ENCODE peak calls at places on chromosomes 6 and 20, in six cellular contexts. Q is upper lobe of left lung, F is uterus, B is RWPE1, Z is fibroblast of lung, H is pancreas. W is an unnamed sample.

GRCh38 chr20:54070187-54070987 is at the start of gene BCAS1:
- DNase-seq in H (peak), Q (peak), B (no peak), F (no peak), Z (no peak), W (no peak)

GRCh38 chr6:132084811-132085509 is 133.8 kb upstream of the CCN2 start:
- DNase-seq in H (no peak), F (no peak), Q (no peak), Z (peak), B (no peak), W (no peak)

GRCh38 chr6:30647802-30648460 is 998 bp downstream of the C6orf136 start:
- DNase-seq in Q (no peak), B (no peak), H (no peak), Z (no peak), F (no peak), W (no peak)

GRCh38 chr6:127832381-127832780 is 68.5 kb downstream of the THEMIS start:
- DNase-seq in B (no peak), F (no peak), H (no peak), Q (no peak), Z (no peak), W (no peak)

GRCh38 chr20:39812116-39812515 is 850.0 kb downstream of the DHX35 start:
- DNase-seq in Q (no peak), H (no peak), F (no peak), B (peak), Z (peak), W (no peak)

GRCh38 chr20:23370873-23371272 is 8.9 kb downstream of the GZF1 start:
- DNase-seq in B (no peak), Q (no peak), F (no peak), Z (no peak), H (no peak), W (no peak)

GRCh38 chr6:166173292-166173951 is 5.8 kb upstream of the TBXT start:
- DNase-seq in B (no peak), Z (no peak), F (no peak), H (peak), Q (peak), W (no peak)

GRCh38 chr6:144718431-144718830 is 433.3 kb downstream of the UTRN start:
- DNase-seq in Z (no peak), H (no peak), F (no peak), Q (no peak), B (peak), W (no peak)

GRCh38 chr6:157667211-157668033 is 155.6 kb upstream of the SNX9 start:
- DNase-seq in B (peak), Q (no peak), F (peak), H (no peak), Z (peak), W (peak)

GRCh38 chr6:31473780-31474725 is 23.9 kb upstream of the MICB start:
- DNase-seq in B (peak), Q (no peak), Z (peak), H (no peak), F (no peak), W (no peak)

GRCh38 chr20:46823271-46823747 is 71.3 kb upstream of the EYA2 start:
- DNase-seq in H (no peak), B (no peak), Z (peak), F (peak), Q (no peak), W (no peak)

GRCh38 chr6:33424855-33425667 is 5.2 kb downstream of the SYNGAP1 start:
- DNase-seq in Z (no peak), B (no peak), Q (no peak), H (no peak), F (peak), W (no peak)

GRCh38 chr6:136772685-136773472 is 19.4 kb downstream of the MAP3K5 start:
- DNase-seq in Q (no peak), F (no peak), Z (no peak), H (peak), B (no peak), W (no peak)

GRCh38 chr6:788058-788457 is 95.1 kb upstream of the EXOC2 start:
- DNase-seq in Q (no peak), H (no peak), F (no peak), B (no peak), Z (no peak), W (no peak)

GRCh38 chr6:80088637-80089036 is 17.8 kb upstream of the BCKDHB start:
- DNase-seq in Z (no peak), F (no peak), B (no peak), Q (no peak), H (no peak), W (no peak)

GRCh38 chr6:158938811-158939254 is 61.2 kb downstream of the RSPH3 start:
- DNase-seq in H (no peak), Z (no peak), Q (no peak), F (no peak), B (no peak), W (no peak)

GRCh38 chr20:51121272-51121671 is 98.4 kb upstream of the KCNG1 start:
- DNase-seq in F (peak), Q (no peak), Z (no peak), H (no peak), B (no peak), W (no peak)

GRCh38 chr6:84687487-84687886 is 76.9 kb downstream of the TBX18 start:
- DNase-seq in Z (no peak), H (no peak), F (no peak), Q (no peak), B (no peak), W (no peak)

GRCh38 chr20:20233041-20233514 is 134.8 kb upstream of the INSM1 start:
- DNase-seq in Q (no peak), H (no peak), F (no peak), Z (no peak), B (no peak), W (no peak)

GRCh38 chr6:69883551-69883950 is 17.2 kb downstream of the COL19A1 start:
- DNase-seq in Q (no peak), H (no peak), B (no peak), F (no peak), Z (peak), W (no peak)

GRCh38 chr6:12066297-12066696 is 54.2 kb downstream of the HIVEP1 start:
- DNase-seq in Q (no peak), Z (peak), B (no peak), F (no peak), H (no peak), W (no peak)

GRCh38 chr6:63899550-63899949 is 263.9 kb downstream of the PHF3 start:
- DNase-seq in B (peak), F (no peak), H (no peak), Z (peak), Q (no peak), W (no peak)

GRCh38 chr6:121733216-121733615 is 297.8 kb downstream of the GJA1 start:
- DNase-seq in Z (peak), F (no peak), B (no peak), H (no peak), Q (no peak), W (no peak)

GRCh38 chr6:99819853-99820252 is 174.2 kb downstream of the MCHR2 start:
- DNase-seq in H (no peak), B (no peak), Z (no peak), F (no peak), Q (no peak), W (no peak)

GRCh38 chr6:99821164-99821563 is 172.9 kb downstream of the MCHR2 start:
- DNase-seq in F (no peak), Q (no peak), B (no peak), H (no peak), Z (no peak), W (no peak)

GRCh38 chr6:99818161-99818560 is 175.9 kb downstream of the MCHR2 start:
- DNase-seq in B (no peak), Z (no peak), F (no peak), Q (no peak), H (no peak), W (no peak)

GRCh38 chr6:99822741-99823512 is 171.1 kb downstream of the MCHR2 start:
- DNase-seq in B (peak), Q (no peak), F (no peak), Z (peak), H (no peak), W (no peak)
- TF ChIP-seq CTCF in B (peak), Q (peak), F (no peak), Z (peak), H (no peak), W (no peak)

GRCh38 chr6:152229330-152229729 is 407.8 kb downstream of the SYNE1 start:
- DNase-seq in Q (no peak), B (no peak), H (no peak), F (no peak), Z (no peak), W (no peak)

GRCh38 chr6:152236370-152237097 is 400.6 kb downstream of the SYNE1 start:
- DNase-seq in F (no peak), Z (no peak), B (no peak), H (no peak), Q (no peak), W (no peak)

GRCh38 chr6:152233547-152234320 is 403.4 kb downstream of the SYNE1 start:
- DNase-seq in Z (no peak), B (no peak), Q (no peak), F (no peak), H (no peak), W (no peak)

GRCh38 chr6:152232494-152233151 is 404.5 kb downstream of the SYNE1 start:
- DNase-seq in Z (peak), H (no peak), Q (no peak), B (no peak), F (no peak), W (no peak)
- TF ChIP-seq CTCF in Z (peak), H (no peak), Q (no peak), B (no peak), F (no peak), W (no peak)

DNA sequence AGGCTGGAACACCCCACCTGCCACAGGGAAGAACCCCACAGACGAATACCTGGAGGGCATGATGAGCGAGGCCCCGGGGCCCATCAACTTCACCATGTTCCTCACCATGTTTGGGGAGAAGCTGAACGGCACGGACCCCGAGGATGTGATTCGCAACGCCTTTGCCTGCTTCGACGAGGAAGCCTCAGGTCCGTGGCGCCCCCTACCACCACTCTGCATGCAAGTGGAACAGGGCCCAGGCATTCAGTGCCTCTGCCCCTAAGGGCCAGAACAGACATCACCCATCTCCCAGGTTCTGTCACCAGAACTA is 6.6 kb downstream of the MYL9 start:
- DNase-seq in Q (no peak), B (no peak), H (no peak), F (no peak), Z (no peak), W (no peak)
- TF ChIP-seq CTCF in Q (no peak), B (no peak), H (no peak), F (no peak), Z (no peak), W (no peak)

GRCh38 chr6:55578537-55579363 is at the start of gene HMGCLL1:
- DNase-seq in F (peak), Z (no peak), Q (peak), B (peak), H (peak), W (no peak)
- TF ChIP-seq CTCF in F (no peak), Z (no peak), Q (no peak), B (no peak), H (no peak), W (no peak)

GRCh38 chr6:142459267-142459666 is 157.5 kb downstream of the ADGRG6 start:
- DNase-seq in H (no peak), Q (no peak), Z (no peak), B (no peak), F (no peak), W (no peak)
- TF ChIP-seq CTCF in H (no peak), Q (no peak), Z (no peak), B (no peak), F (no peak), W (no peak)

GRCh38 chr6:123309130-123309529 is 313.1 kb downstream of the CLVS2 start:
- DNase-seq in F (no peak), H (no peak), Z (no peak), B (no peak), Q (no peak), W (no peak)
- TF ChIP-seq CTCF in F (no peak), H (no peak), Z (no peak), B (no peak), Q (no peak), W (no peak)

GRCh38 chr6:169930799-169931198 is 179.4 kb downstream of the ERMARD start:
- DNase-seq in F (no peak), B (no peak), Z (no peak), H (no peak), Q (no peak), W (no peak)
- TF ChIP-seq CTCF in F (no peak), B (no peak), Z (no peak), H (no peak), Q (no peak), W (no peak)

DNA sequence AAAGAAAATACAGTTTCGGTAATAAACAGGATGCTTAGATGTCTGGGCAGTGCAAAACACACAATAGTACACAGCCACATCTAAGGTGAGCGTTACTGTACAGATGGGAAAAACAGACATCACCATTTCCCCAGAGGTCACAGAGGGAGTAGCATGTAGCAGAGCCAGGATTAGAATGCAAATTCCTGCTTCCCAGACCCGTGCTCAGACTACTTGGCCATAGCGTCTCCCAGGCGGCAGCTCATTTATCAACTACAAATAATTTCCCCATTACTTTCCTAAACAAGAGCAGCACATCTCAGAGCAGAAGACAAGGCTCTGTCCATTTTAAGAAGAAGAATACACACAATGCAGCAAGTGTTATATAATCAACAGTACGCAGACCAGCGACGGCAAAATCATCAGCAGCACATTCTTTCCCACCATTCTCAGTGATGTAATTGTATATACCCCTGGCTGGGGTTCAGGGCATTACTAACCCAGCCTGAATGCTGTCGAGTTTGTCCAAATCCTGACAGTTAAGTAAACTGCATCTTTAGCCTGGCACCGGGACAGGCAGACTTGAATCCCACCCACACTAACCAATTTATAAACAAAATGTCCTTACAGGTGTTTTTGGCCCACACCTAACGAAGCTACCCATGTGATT is 61.9 kb downstream of the CNKSR3 start:
- DNase-seq in H (no peak), F (peak), Q (no peak), B (no peak), Z (peak), W (no peak)
- TF ChIP-seq CTCF in H (no peak), F (peak), Q (no peak), B (no peak), Z (peak), W (no peak)

GRCh38 chr6:47352169-47352568 is 42.5 kb upstream of the TNFRSF21 start:
- DNase-seq in Z (no peak), B (no peak), Q (no peak), H (no peak), F (no peak), W (no peak)
- TF ChIP-seq CTCF in Z (peak), B (no peak), Q (no peak), H (no peak), F (no peak), W (no peak)

GRCh38 chr6:104881964-104882668 is 22.4 kb upstream of the HACE1 start:
- DNase-seq in F (no peak), B (no peak), Q (no peak), H (no peak), Z (no peak), W (no peak)
- TF ChIP-seq CTCF in F (no peak), B (no peak), Q (no peak), H (no peak), Z (no peak), W (no peak)

W was measured in natural killer cell.